ENCODE peak calls at places on chromosomes 13 and 19, in eight cellular contexts. G is stimulated activated CD8-positive, alpha-beta memory T cell treated with anti-CD3 and anti-CD28 coated beads, Interleukin-2, amount 100 ng/mL, for 1 hour; D is endothelial cell of umbilical vein; Q is prostate gland; R is globus pallidus; U is stimulated activated CD4-positive, alpha-beta T cell treated with anti-CD3 and anti-CD28 coated beads, Interleukin-1b, Interleukin-23, amount 100 ng/mL, for 24 hours; O is T-helper 2 cell; P is neural crest cell. B is an unnamed sample.

GRCh38 chr19:55368701-55369563 is 1.3 kb downstream of the IL11 start:
- DNase-seq in U (no peak), R (no peak), Q (no peak), P (no peak), D (no peak), O (no peak), G (no peak), B (no peak)

GRCh38 chr13:38951525-38952313 is 38.9 kb downstream of the STOML3 start:
- DNase-seq in R (no peak), G (no peak), D (peak), O (peak), Q (no peak), U (no peak), P (no peak), B (no peak)

GRCh38 chr13:80399340-80400163 is 58.6 kb upstream of the SPRY2 start:
- DNase-seq in P (no peak), U (no peak), Q (no peak), R (no peak), D (no peak), G (no peak), O (peak), B (peak)

GRCh38 chr19:632228-633067 is 889 bp downstream of the POLRMT start:
- DNase-seq in R (no peak), Q (no peak), U (no peak), G (no peak), D (peak), P (peak), O (peak), B (peak)

GRCh38 chr19:6802336-6803035 is 30.0 kb downstream of the VAV1 start:
- DNase-seq in P (no peak), Q (no peak), O (peak), U (peak), G (peak), R (peak), D (peak), B (peak)

GRCh38 chr19:35306473-35307246 is 14.7 kb downstream of the MAG start:
- DNase-seq in U (no peak), R (no peak), G (no peak), P (no peak), Q (no peak), D (no peak), O (no peak), B (no peak)

GRCh38 chr19:16661480-16662034 is 618 bp downstream of the TMEM38A start:
- DNase-seq in D (no peak), R (peak), P (no peak), Q (no peak), G (no peak), O (no peak), U (no peak), B (peak)

GRCh38 chr13:40920826-40921225 is 98.3 kb downstream of the ELF1 start:
- DNase-seq in O (no peak), R (no peak), P (no peak), U (no peak), G (no peak), D (no peak), Q (no peak), B (no peak)

GRCh38 chr19:17703823-17704463 is 15.3 kb upstream of the MAP1S start:
- DNase-seq in O (peak), P (peak), R (peak), G (peak), Q (no peak), U (peak), D (peak), B (peak)

GRCh38 chr13:70235565-70235964 is 127.3 kb upstream of the KLHL1 start:
- DNase-seq in R (no peak), P (no peak), U (no peak), D (no peak), O (no peak), Q (no peak), G (no peak), B (no peak)

GRCh38 chr19:38834590-38834989 is 3.0 kb upstream of the ECH1 start:
- DNase-seq in R (no peak), U (no peak), O (no peak), Q (no peak), G (no peak), P (no peak), D (no peak), B (no peak)

GRCh38 chr19:44735011-44735410 is 13.5 kb upstream of the BCL3 start:
- DNase-seq in O (no peak), D (no peak), U (no peak), Q (no peak), G (no peak), R (no peak), P (no peak), B (no peak)

GRCh38 chr19:17831419-17831888 is 10.1 kb upstream of the INSL3 start:
- DNase-seq in O (no peak), G (no peak), U (no peak), Q (no peak), P (no peak), D (no peak), R (no peak), B (no peak)

GRCh38 chr13:32746474-32746873 is 160.2 kb downstream of the PDS5B start:
- DNase-seq in U (no peak), G (no peak), O (no peak), R (no peak), P (no peak), Q (no peak), D (no peak), B (no peak)

GRCh38 chr19:1651548-1652394 is 644 bp downstream of the TCF3 start:
- DNase-seq in O (peak), G (peak), U (no peak), P (no peak), R (no peak), Q (no peak), D (peak), B (peak)

GRCh38 chr19:30158067-30158892 is 213.9 kb upstream of the ZNF536 start:
- DNase-seq in G (no peak), O (no peak), Q (no peak), D (no peak), P (no peak), U (no peak), R (no peak), B (no peak)

GRCh38 chr13:28316841-28317240 is 178.1 kb downstream of the FLT1 start:
- DNase-seq in U (no peak), Q (no peak), R (no peak), O (no peak), D (no peak), G (no peak), P (no peak), B (no peak)

GRCh38 chr13:51698352-51698751 is 105.6 kb downstream of the DHRS12 start:
- DNase-seq in P (no peak), D (no peak), U (no peak), Q (no peak), G (no peak), R (no peak), O (no peak), B (no peak)

GRCh38 chr19:42961119-42961518 is 24.1 kb upstream of the PSG7 start:
- DNase-seq in U (no peak), O (no peak), G (no peak), R (no peak), P (no peak), D (no peak), Q (no peak), B (no peak)

GRCh38 chr13:109836629-109837607 is 50.5 kb upstream of the IRS2 start:
- DNase-seq in U (no peak), D (no peak), Q (no peak), P (no peak), R (no peak), G (no peak), O (no peak), B (no peak)

GRCh38 chr13:67223024-67223423 is 7.1 kb downstream of the PCDH9 start:
- DNase-seq in O (no peak), G (no peak), Q (no peak), P (no peak), D (peak), U (no peak), R (no peak), B (no peak)

GRCh38 chr13:36530861-36531590 is 98.7 kb downstream of the CCNA1 start:
- DNase-seq in Q (no peak), R (no peak), O (no peak), U (no peak), G (no peak), D (peak), P (no peak), B (no peak)

GRCh38 chr19:35013047-35013819 is 13.1 kb downstream of the GRAMD1A start:
- DNase-seq in O (peak), P (peak), G (peak), Q (peak), D (peak), R (no peak), U (peak), B (peak)

GRCh38 chr19:2426661-2427322 is 594 bp downstream of the TIMM13 start:
- DNase-seq in U (no peak), D (no peak), P (peak), R (no peak), Q (no peak), O (peak), G (no peak), B (no peak)

GRCh38 chr19:54952591-54953344 is 5.4 kb upstream of the NLRP7 start:
- DNase-seq in U (no peak), Q (no peak), O (no peak), R (peak), G (no peak), D (peak), P (no peak), B (no peak)

GRCh38 chr13:68173111-68173510 is 943.0 kb upstream of the PCDH9 start:
- DNase-seq in D (no peak), R (no peak), G (no peak), Q (no peak), U (no peak), O (no peak), P (no peak), B (no peak)

GRCh38 chr19:55674841-55675660 is at the start of gene EPN1:
- DNase-seq in R (peak), O (peak), Q (peak), U (peak), D (peak), P (peak), G (peak), B (peak)

GRCh38 chr19:33406521-33407139 is 33.1 kb downstream of the CEBPG start:
- DNase-seq in G (peak), P (peak), Q (peak), O (peak), D (peak), U (peak), R (peak), B (peak)

GRCh38 chr19:47891923-47892666 is 6.0 kb upstream of the SULT2A1 start:
- DNase-seq in U (no peak), P (no peak), D (peak), R (no peak), Q (no peak), O (no peak), G (no peak), B (no peak)

GRCh38 chr13:113558461-113558860 is 26.1 kb upstream of the TFDP1 start:
- DNase-seq in O (no peak), R (no peak), G (no peak), P (no peak), D (no peak), Q (no peak), U (no peak), B (no peak)

GRCh38 chr19:44050740-44051653 is 839 bp upstream of the ZNF223 start:
- DNase-seq in G (no peak), P (no peak), Q (no peak), D (no peak), U (no peak), R (peak), O (peak), B (no peak)

GRCh38 chr19:3982701-3983541 is 2.3 kb downstream of the EEF2 start:
- DNase-seq in O (no peak), U (no peak), P (no peak), G (no peak), Q (no peak), D (peak), R (no peak), B (no peak)

GRCh38 chr19:14437578-14438140 is 4.6 kb downstream of the PKN1 start:
- DNase-seq in R (no peak), D (no peak), P (no peak), O (no peak), G (no peak), U (no peak), Q (no peak), B (no peak)

GRCh38 chr19:5951338-5951861 is 26.5 kb downstream of the RANBP3 start:
- DNase-seq in P (peak), O (no peak), G (no peak), Q (no peak), D (peak), R (peak), U (no peak), B (no peak)

GRCh38 chr19:29542776-29543175 is 17.0 kb downstream of the VSTM2B start:
- DNase-seq in G (no peak), O (no peak), Q (no peak), U (no peak), R (no peak), D (no peak), P (no peak), B (no peak)

GRCh38 chr19:13430790-13431582 is 75.3 kb downstream of the CACNA1A start:
- DNase-seq in R (no peak), G (peak), O (peak), P (peak), D (peak), Q (no peak), U (peak), B (peak)

GRCh38 chr19:57708641-57709354 is at the start of gene ZNF154:
- DNase-seq in G (peak), O (peak), U (no peak), D (peak), R (peak), P (peak), Q (peak), B (peak)

GRCh38 chr13:21638319-21639282 is 32.3 kb upstream of the FGF9 start:
- DNase-seq in R (peak), Q (no peak), U (no peak), G (no peak), D (peak), P (peak), O (peak), B (no peak)

B was measured in activated B cell treated with CpG ODN at 0.5 μM for 24 hours.